ENCODE peak calls at places on chromosome 6, in ten cellular contexts. One of them, this sample, is unnamed.

GRCh38 chr6:37897321-37897720 is 77.8 kb downstream of the ZFAND3 start:
- DNase-seq in ascending aorta: no peak
- DNase-seq in mucosa of descending colon: no peak
- DNase-seq in GM12865: no peak
- DNase-seq in GM12878: no peak
- DNase-seq in fibroblast of lung: peak
- DNase-seq in cardiac muscle cell: no peak
- DNase-seq in brain microvascular endothelial cell: peak
- DNase-seq in AG04450: no peak
- DNase-seq in right lobe of liver: no peak
- DNase-seq in this sample: no peak

GRCh38 chr6:53496100-53496499 is 48.8 kb downstream of the GCLC start:
- DNase-seq in right lobe of liver: no peak
- DNase-seq in AG04450: no peak
- DNase-seq in mucosa of descending colon: no peak
- DNase-seq in brain microvascular endothelial cell: no peak
- DNase-seq in GM12865: no peak
- DNase-seq in fibroblast of lung: no peak
- DNase-seq in ascending aorta: no peak
- DNase-seq in GM12878: no peak
- DNase-seq in cardiac muscle cell: no peak
- DNase-seq in this sample: no peak

GRCh38 chr6:13668291-13668928 is 43.2 kb downstream of the RANBP9 start:
- DNase-seq in GM12865: peak
- DNase-seq in fibroblast of lung: no peak
- DNase-seq in brain microvascular endothelial cell: no peak
- DNase-seq in right lobe of liver: no peak
- DNase-seq in mucosa of descending colon: no peak
- DNase-seq in GM12878: peak
- DNase-seq in cardiac muscle cell: no peak
- DNase-seq in AG04450: no peak
- DNase-seq in ascending aorta: no peak
- DNase-seq in this sample: no peak

GRCh38 chr6:166998256-166999144 is 697 bp upstream of the CEP43 start:
- DNase-seq in brain microvascular endothelial cell: peak
- DNase-seq in mucosa of descending colon: peak
- DNase-seq in AG04450: no peak
- DNase-seq in cardiac muscle cell: no peak
- DNase-seq in GM12878: no peak
- DNase-seq in right lobe of liver: peak
- DNase-seq in ascending aorta: no peak
- DNase-seq in GM12865: peak
- DNase-seq in fibroblast of lung: no peak
- DNase-seq in this sample: peak

GRCh38 chr6:47061631-47062300 is 19.6 kb upstream of the ADGRF1 start:
- DNase-seq in right lobe of liver: no peak
- DNase-seq in cardiac muscle cell: no peak
- DNase-seq in mucosa of descending colon: no peak
- DNase-seq in brain microvascular endothelial cell: peak
- DNase-seq in GM12878: no peak
- DNase-seq in fibroblast of lung: no peak
- DNase-seq in ascending aorta: no peak
- DNase-seq in GM12865: no peak
- DNase-seq in AG04450: no peak
- DNase-seq in this sample: no peak

GRCh38 chr6:7819641-7820040 is 90.9 kb downstream of the TXNDC5 start:
- DNase-seq in cardiac muscle cell: no peak
- DNase-seq in GM12865: no peak
- DNase-seq in fibroblast of lung: no peak
- DNase-seq in mucosa of descending colon: no peak
- DNase-seq in ascending aorta: no peak
- DNase-seq in AG04450: no peak
- DNase-seq in brain microvascular endothelial cell: no peak
- DNase-seq in GM12878: no peak
- DNase-seq in right lobe of liver: no peak
- DNase-seq in this sample: no peak

GRCh38 chr6:121426686-121427085 is 8.8 kb upstream of the GJA1 start:
- DNase-seq in right lobe of liver: no peak
- DNase-seq in GM12865: no peak
- DNase-seq in AG04450: no peak
- DNase-seq in ascending aorta: no peak
- DNase-seq in GM12878: no peak
- DNase-seq in cardiac muscle cell: no peak
- DNase-seq in brain microvascular endothelial cell: no peak
- DNase-seq in mucosa of descending colon: no peak
- DNase-seq in fibroblast of lung: no peak
- DNase-seq in this sample: no peak

GRCh38 chr6:149127212-149127611 is 190.3 kb upstream of the TAB2 start:
- DNase-seq in ascending aorta: no peak
- DNase-seq in mucosa of descending colon: no peak
- DNase-seq in GM12878: no peak
- DNase-seq in cardiac muscle cell: no peak
- DNase-seq in fibroblast of lung: peak
- DNase-seq in GM12865: no peak
- DNase-seq in AG04450: peak
- DNase-seq in right lobe of liver: no peak
- DNase-seq in brain microvascular endothelial cell: no peak
- DNase-seq in this sample: no peak

GRCh38 chr6:33983109-33983475 is 162.8 kb downstream of the GRM4 start:
- DNase-seq in mucosa of descending colon: peak
- DNase-seq in AG04450: no peak
- DNase-seq in cardiac muscle cell: no peak
- DNase-seq in GM12865: no peak
- DNase-seq in brain microvascular endothelial cell: no peak
- DNase-seq in right lobe of liver: no peak
- DNase-seq in fibroblast of lung: no peak
- DNase-seq in GM12878: no peak
- DNase-seq in ascending aorta: no peak
- DNase-seq in this sample: no peak

GRCh38 chr6:3232017-3232838 is 4.8 kb upstream of the TUBB2B start:
- DNase-seq in cardiac muscle cell: no peak
- DNase-seq in GM12878: no peak
- DNase-seq in brain microvascular endothelial cell: no peak
- DNase-seq in ascending aorta: no peak
- DNase-seq in fibroblast of lung: no peak
- DNase-seq in mucosa of descending colon: no peak
- DNase-seq in GM12865: no peak
- DNase-seq in AG04450: no peak
- DNase-seq in right lobe of liver: no peak
- DNase-seq in this sample: no peak

GRCh38 chr6:33840064-33840926 is 36.5 kb upstream of the MLN start:
- DNase-seq in right lobe of liver: no peak
- DNase-seq in fibroblast of lung: peak
- DNase-seq in mucosa of descending colon: peak
- DNase-seq in ascending aorta: no peak
- DNase-seq in GM12865: peak
- DNase-seq in brain microvascular endothelial cell: peak
- DNase-seq in GM12878: peak
- DNase-seq in cardiac muscle cell: no peak
- DNase-seq in AG04450: peak
- DNase-seq in this sample: peak

GRCh38 chr6:48472121-48472520 is 361.1 kb upstream of the PTCHD4 start:
- DNase-seq in GM12878: no peak
- DNase-seq in cardiac muscle cell: no peak
- DNase-seq in brain microvascular endothelial cell: no peak
- DNase-seq in fibroblast of lung: peak
- DNase-seq in GM12865: no peak
- DNase-seq in right lobe of liver: no peak
- DNase-seq in mucosa of descending colon: no peak
- DNase-seq in AG04450: no peak
- DNase-seq in ascending aorta: no peak
- DNase-seq in this sample: no peak

GRCh38 chr6:10381133-10381829 is 33.6 kb downstream of the TFAP2A start:
- DNase-seq in ascending aorta: no peak
- DNase-seq in GM12865: peak
- DNase-seq in AG04450: no peak
- DNase-seq in GM12878: no peak
- DNase-seq in fibroblast of lung: no peak
- DNase-seq in right lobe of liver: no peak
- DNase-seq in cardiac muscle cell: peak
- DNase-seq in mucosa of descending colon: peak
- DNase-seq in brain microvascular endothelial cell: no peak
- DNase-seq in this sample: no peak
- TF ChIP-seq CTCF in ascending aorta: no peak
- TF ChIP-seq CTCF in GM12865: peak
- TF ChIP-seq CTCF in AG04450: peak
- TF ChIP-seq CTCF in GM12878: peak
- TF ChIP-seq CTCF in fibroblast of lung: no peak
- TF ChIP-seq CTCF in right lobe of liver: no peak
- TF ChIP-seq CTCF in cardiac muscle cell: no peak
- TF ChIP-seq CTCF in mucosa of descending colon: no peak
- TF ChIP-seq CTCF in brain microvascular endothelial cell: peak
- TF ChIP-seq CTCF in this sample: no peak

DNA sequence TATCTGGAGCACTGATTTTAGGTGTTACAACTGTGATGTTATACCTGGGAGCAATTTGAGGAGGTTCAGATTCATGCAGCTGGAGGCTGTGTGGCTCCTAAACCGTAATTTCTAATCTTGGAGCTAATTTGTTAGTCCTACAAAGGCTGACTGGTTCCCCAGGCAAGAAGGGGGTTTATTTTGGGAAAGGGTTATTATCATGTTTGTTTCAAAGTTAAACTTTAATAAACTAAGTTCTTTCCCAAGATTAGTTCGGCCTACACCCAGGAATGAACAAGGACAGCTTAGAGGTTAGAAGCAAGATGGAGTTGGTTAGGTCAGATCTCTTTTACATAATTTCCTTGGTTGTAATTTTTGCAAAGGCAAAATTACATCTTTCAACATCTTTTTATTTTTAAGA is 135.8 kb downstream of the MYO6 start:
- DNase-seq in GM12878: no peak
- DNase-seq in mucosa of descending colon: no peak
- DNase-seq in AG04450: no peak
- DNase-seq in GM12865: no peak
- DNase-seq in fibroblast of lung: no peak
- DNase-seq in brain microvascular endothelial cell: no peak
- DNase-seq in ascending aorta: no peak
- DNase-seq in cardiac muscle cell: no peak
- DNase-seq in right lobe of liver: no peak
- DNase-seq in this sample: no peak
- H3K4me3 ChIP-seq in GM12878: no peak
- H3K4me3 ChIP-seq in mucosa of descending colon: no peak
- H3K4me3 ChIP-seq in AG04450: no peak
- H3K4me3 ChIP-seq in GM12865: no peak
- H3K4me3 ChIP-seq in fibroblast of lung: no peak
- H3K4me3 ChIP-seq in brain microvascular endothelial cell: no peak
- H3K4me3 ChIP-seq in ascending aorta: no peak
- H3K4me3 ChIP-seq in cardiac muscle cell: no peak
- H3K4me3 ChIP-seq in right lobe of liver: no peak
- H3K4me3 ChIP-seq in this sample: no peak

GRCh38 chr6:60952500-60952899 is 1333.5 kb downstream of the KHDRBS2 start:
- DNase-seq in GM12878: no peak
- DNase-seq in ascending aorta: no peak
- DNase-seq in cardiac muscle cell: no peak
- DNase-seq in GM12865: no peak
- DNase-seq in right lobe of liver: no peak
- DNase-seq in brain microvascular endothelial cell: no peak
- DNase-seq in AG04450: no peak
- DNase-seq in mucosa of descending colon: no peak
- DNase-seq in fibroblast of lung: no peak
- DNase-seq in this sample: no peak
- TF ChIP-seq CTCF in GM12878: no peak
- TF ChIP-seq CTCF in ascending aorta: no peak
- TF ChIP-seq CTCF in cardiac muscle cell: no peak
- TF ChIP-seq CTCF in GM12865: no peak
- TF ChIP-seq CTCF in right lobe of liver: no peak
- TF ChIP-seq CTCF in brain microvascular endothelial cell: no peak
- TF ChIP-seq CTCF in AG04450: no peak
- TF ChIP-seq CTCF in mucosa of descending colon: no peak
- TF ChIP-seq CTCF in fibroblast of lung: no peak
- TF ChIP-seq CTCF in this sample: no peak

GRCh38 chr6:28808383-28808782 is 115.4 kb downstream of the TRIM27 start:
- DNase-seq in GM12865: no peak
- DNase-seq in mucosa of descending colon: no peak
- DNase-seq in AG04450: no peak
- DNase-seq in cardiac muscle cell: no peak
- DNase-seq in fibroblast of lung: no peak
- DNase-seq in right lobe of liver: no peak
- DNase-seq in brain microvascular endothelial cell: no peak
- DNase-seq in ascending aorta: no peak
- DNase-seq in GM12878: no peak
- DNase-seq in this sample: no peak
- H3K4me3 ChIP-seq in GM12865: peak
- H3K4me3 ChIP-seq in mucosa of descending colon: no peak
- H3K4me3 ChIP-seq in AG04450: peak
- H3K4me3 ChIP-seq in cardiac muscle cell: peak
- H3K4me3 ChIP-seq in fibroblast of lung: no peak
- H3K4me3 ChIP-seq in right lobe of liver: no peak
- H3K4me3 ChIP-seq in brain microvascular endothelial cell: peak
- H3K4me3 ChIP-seq in ascending aorta: no peak
- H3K4me3 ChIP-seq in GM12878: peak
- H3K4me3 ChIP-seq in this sample: no peak

GRCh38 chr6:105616521-105616920 is 213.6 kb upstream of the PREP start:
- DNase-seq in mucosa of descending colon: no peak
- DNase-seq in right lobe of liver: no peak
- DNase-seq in GM12865: no peak
- DNase-seq in ascending aorta: no peak
- DNase-seq in cardiac muscle cell: no peak
- DNase-seq in fibroblast of lung: peak
- DNase-seq in GM12878: no peak
- DNase-seq in AG04450: no peak
- DNase-seq in brain microvascular endothelial cell: no peak
- DNase-seq in this sample: no peak
- TF ChIP-seq CTCF in mucosa of descending colon: no peak
- TF ChIP-seq CTCF in right lobe of liver: no peak
- TF ChIP-seq CTCF in GM12865: no peak
- TF ChIP-seq CTCF in ascending aorta: no peak
- TF ChIP-seq CTCF in cardiac muscle cell: no peak
- TF ChIP-seq CTCF in fibroblast of lung: no peak
- TF ChIP-seq CTCF in GM12878: no peak
- TF ChIP-seq CTCF in AG04450: no peak
- TF ChIP-seq CTCF in brain microvascular endothelial cell: no peak
- TF ChIP-seq CTCF in this sample: no peak

DNA sequence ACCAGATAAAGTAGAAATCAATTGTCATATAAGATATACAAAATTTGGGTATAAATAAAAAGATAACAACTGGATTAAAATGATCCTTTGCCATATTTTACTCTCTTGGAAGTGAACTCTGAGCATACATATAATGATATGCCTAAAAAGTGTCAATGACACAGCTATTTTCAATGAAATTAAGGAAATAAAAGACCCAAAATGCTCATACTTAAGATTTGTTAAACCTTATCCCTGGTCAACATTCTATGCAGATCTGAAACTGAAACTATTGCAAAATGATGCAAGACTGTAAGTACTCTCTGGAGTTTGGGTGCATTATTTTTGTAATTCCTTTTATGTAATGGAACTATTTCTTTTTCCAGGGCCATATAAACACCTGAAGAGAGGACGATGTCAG is 119.0 kb upstream of the SGK1 start:
- DNase-seq in ascending aorta: no peak
- DNase-seq in AG04450: no peak
- DNase-seq in mucosa of descending colon: no peak
- DNase-seq in right lobe of liver: no peak
- DNase-seq in fibroblast of lung: peak
- DNase-seq in cardiac muscle cell: no peak
- DNase-seq in brain microvascular endothelial cell: no peak
- DNase-seq in GM12878: peak
- DNase-seq in GM12865: no peak
- DNase-seq in this sample: no peak
- H3K4me3 ChIP-seq in ascending aorta: no peak
- H3K4me3 ChIP-seq in AG04450: no peak
- H3K4me3 ChIP-seq in mucosa of descending colon: no peak
- H3K4me3 ChIP-seq in right lobe of liver: no peak
- H3K4me3 ChIP-seq in fibroblast of lung: no peak
- H3K4me3 ChIP-seq in cardiac muscle cell: no peak
- H3K4me3 ChIP-seq in brain microvascular endothelial cell: no peak
- H3K4me3 ChIP-seq in GM12878: no peak
- H3K4me3 ChIP-seq in GM12865: no peak
- H3K4me3 ChIP-seq in this sample: no peak

This sample was measured in left lung.